ENCODE peak calls at places on chromosomes 2 and 18, in five cellular contexts. A, O, W, K and E are unnamed samples.

GRCh38 chr2:226618875-226619605 is 180.6 kb downstream of the IRS1 start:
- DNase-seq in W (no peak), O (no peak), A (peak; percentile 69), K (no peak), E (no peak)

GRCh38 chr2:71672011-71672639 is 218.8 kb downstream of the DYSF start:
- DNase-seq in K (no peak), A (no peak), W (peak; percentile 50), O (no peak), E (no peak)

GRCh38 chr2:74387346-74387745 is 7.2 kb upstream of the DCTN1 start:
- DNase-seq in O (no peak), W (no peak), A (peak; percentile 18), K (no peak), E (no peak)

GRCh38 chr18:68874361-68874760 is 76.5 kb downstream of the CCDC102B start:
- DNase-seq in W (no peak), A (peak; percentile 4), O (no peak), K (no peak), E (no peak)

GRCh38 chr2:38876407-38876806 is 631 bp downstream of the MORN2 start:
- DNase-seq in K (no peak), W (no peak), O (no peak), A (peak; percentile 2), E (no peak)

GRCh38 chr2:10909050-10909995 is 2.4 kb upstream of the KCNF1 start:
- DNase-seq in W (no peak), K (no peak), O (peak; percentile 54), A (no peak), E (no peak)

GRCh38 chr2:72694715-72695496 is 130.9 kb downstream of the EXOC6B start:
- DNase-seq in O (peak; percentile 72), W (no peak), K (peak; percentile 82), A (peak; percentile 88), E (no peak)

GRCh38 chr2:133711226-133711625 is 143.0 kb upstream of the NCKAP5 start:
- DNase-seq in A (no peak), O (no peak), W (no peak), K (no peak), E (no peak)

GRCh38 chr2:239539776-239540100 is 138.9 kb upstream of the HDAC4 start:
- DNase-seq in A (no peak), K (no peak), W (peak; percentile 26), O (peak; percentile 20), E (peak; percentile 14)

GRCh38 chr2:39228413-39229209 is 15.2 kb downstream of the CDKL4 start:
- DNase-seq in A (no peak), K (no peak), W (no peak), O (no peak), E (no peak)

GRCh38 chr2:172103471-172104292 is 982 bp upstream of the DLX2 start:
- DNase-seq in W (peak; percentile 89), O (peak; percentile 77), K (peak; percentile 62), A (peak; percentile 90), E (peak; percentile 84)

GRCh38 chr2:233818639-233819621 is 35.4 kb downstream of the HJURP start:
- DNase-seq in O (peak; percentile 48), A (no peak), K (no peak), W (peak; percentile 44), E (peak; percentile 41)

GRCh38 chr2:203534486-203535077 is 519 bp downstream of the RAPH1 start:
- DNase-seq in A (no peak), W (no peak), K (no peak), O (peak; percentile 72), E (peak; percentile 51)

GRCh38 chr2:189248116-189248515 is 68.6 kb upstream of the COL5A2 start:
- DNase-seq in O (no peak), W (no peak), A (peak; percentile 72), K (no peak), E (no peak)

GRCh38 chr2:145851730-145852129 is 1331.8 kb upstream of the ZEB2 start:
- DNase-seq in K (no peak), A (no peak), W (no peak), O (no peak), E (no peak)

GRCh38 chr2:12539771-12540170 is 177.0 kb upstream of the TRIB2 start:
- DNase-seq in O (no peak), W (no peak), K (no peak), A (no peak), E (no peak)

GRCh38 chr2:121405233-121405632 is 120.2 kb upstream of the TFCP2L1 start:
- DNase-seq in O (no peak), A (no peak), W (no peak), K (no peak), E (no peak)